ENCODE peak calls at places on chromosomes 4 and X, in eight cellular contexts. A is stimulated activated CD4-positive, alpha-beta T cell treated with anti-CD3 and anti-CD28 coated beads, Interleukin-15, amount 100 ng/mL, for 1 hour; U is NCI-H2029; G is frontal cortex; Y is heart right ventricle; X is progenitor cell of endocrine pancreas; P is AG09319; B is brain microvascular endothelial cell. H is an unnamed sample.

GRCh38 chr4:51853027-51853682 is 10.2 kb downstream of the DCUN1D4 start:
- DNase-seq in A (no peak), U (no peak), G (no peak), Y (peak; percentile 15), X (no peak), P (no peak), B (no peak), H (no peak)

GRCh38 chr4:129344058-129344457 is 248.1 kb downstream of the C4orf33 start:
- DNase-seq in A (no peak), U (peak; percentile 10), G (peak; percentile 2), Y (no peak), X (no peak), P (no peak), B (peak; percentile 40), H (no peak)

GRCh38 chrX:150150081-150150779 is 211.9 kb upstream of the EOLA2 start:
- DNase-seq in A (no peak), U (no peak), G (no peak), Y (no peak), X (no peak), P (no peak), B (no peak), H (no peak)

GRCh38 chr4:76585897-76586360 is 150.9 kb downstream of the SHROOM3 start:
- DNase-seq in A (no peak), U (peak; percentile 94), G (no peak), Y (peak; percentile 74), X (peak; percentile 56), P (no peak), B (peak; percentile 65), H (no peak)

GRCh38 chrX:77003956-77004355 is 443.2 kb upstream of the FGF16 start:
- DNase-seq in A (no peak), U (no peak), G (no peak), Y (no peak), X (no peak), P (no peak), B (no peak), H (no peak)

GRCh38 chr4:156538210-156538609 is 433.4 kb downstream of the PDGFC start:
- DNase-seq in A (no peak), U (no peak), G (no peak), Y (no peak), X (no peak), P (no peak), B (no peak), H (no peak)

GRCh38 chr4:40204507-40205258 is 7.9 kb downstream of the RHOH start:
- DNase-seq in A (no peak), U (no peak), G (no peak), Y (no peak), X (no peak), P (no peak), B (no peak), H (no peak)

GRCh38 chrX:262391-262909 is 18.7 kb upstream of the PLCXD1 start:
- DNase-seq in A (no peak), U (no peak), G (no peak), Y (no peak), X (no peak), P (no peak), B (no peak), H (no peak)

GRCh38 chr4:82644731-82645126 is 82.9 kb upstream of the TMEM150C start:
- DNase-seq in A (no peak), U (no peak), G (no peak), Y (no peak), X (no peak), P (no peak), B (no peak), H (no peak)

GRCh38 chr4:10099521-10100325 is 16.9 kb downstream of the WDR1 start:
- DNase-seq in A (no peak), U (no peak), G (no peak), Y (no peak), X (no peak), P (no peak), B (no peak), H (no peak)

GRCh38 chr4:172155838-172156345 is 342.7 kb downstream of the GALNTL6 start:
- DNase-seq in A (no peak), U (no peak), G (no peak), Y (no peak), X (no peak), P (no peak), B (no peak), H (no peak)

GRCh38 chr4:94486372-94486801 is 34.6 kb downstream of the PDLIM5 start:
- DNase-seq in A (no peak), U (no peak), G (no peak), Y (no peak), X (no peak), P (no peak), B (no peak), H (peak; percentile 86)

GRCh38 chr4:114386637-114387233 is 211.9 kb upstream of the UGT8 start:
- DNase-seq in A (no peak), U (no peak), G (peak; percentile 5), Y (no peak), X (no peak), P (no peak), B (peak; percentile 39), H (no peak)

GRCh38 chrX:109684136-109684535 is 48.9 kb downstream of the ACSL4 start:
- DNase-seq in A (no peak), U (no peak), G (no peak), Y (no peak), X (no peak), P (no peak), B (peak; percentile 9), H (no peak)

GRCh38 chrX:112687189-112687691 is 7.5 kb upstream of the LHFPL1 start:
- DNase-seq in A (no peak), U (no peak), G (no peak), Y (no peak), X (no peak), P (peak; percentile 65), B (no peak), H (no peak)

GRCh38 chr4:74284074-74284473 is 24.2 kb upstream of the EPGN start:
- DNase-seq in A (no peak), U (no peak), G (no peak), Y (no peak), X (no peak), P (no peak), B (no peak), H (no peak)

GRCh38 chr4:7134737-7135388 is 57.5 kb upstream of the SORCS2 start:
- DNase-seq in A (no peak), U (no peak), G (peak; percentile 35), Y (no peak), X (no peak), P (peak; percentile 85), B (peak; percentile 70), H (no peak)